ENCODE peak calls at places on chromosomes 3 and 15, in seven cellular contexts. One of them, this sample, is unnamed.

GRCh38 chr15:85582719-85583089 is 202.3 kb downstream of the AKAP13 start:
- DNase-seq in NB4: no peak
- DNase-seq in uterus: peak
- DNase-seq in Peyer's patch: peak
- DNase-seq in tibial nerve: peak
- DNase-seq in spleen: peak
- DNase-seq in ovary: peak
- DNase-seq in this sample: peak

GRCh38 chr3:140842984-140843649 is 98.5 kb upstream of the SLC25A36 start:
- DNase-seq in NB4: peak
- DNase-seq in uterus: no peak
- DNase-seq in Peyer's patch: no peak
- DNase-seq in tibial nerve: no peak
- DNase-seq in spleen: no peak
- DNase-seq in ovary: no peak
- DNase-seq in this sample: no peak

GRCh38 chr3:110533089-110533488 is 538.5 kb upstream of the NECTIN3 start:
- DNase-seq in NB4: no peak
- DNase-seq in uterus: no peak
- DNase-seq in Peyer's patch: no peak
- DNase-seq in tibial nerve: no peak
- DNase-seq in spleen: no peak
- DNase-seq in ovary: no peak
- DNase-seq in this sample: peak

GRCh38 chr3:42031808-42032475 is 59.2 kb upstream of the TRAK1 start:
- DNase-seq in NB4: no peak
- DNase-seq in uterus: peak
- DNase-seq in Peyer's patch: no peak
- DNase-seq in tibial nerve: no peak
- DNase-seq in spleen: no peak
- DNase-seq in ovary: peak
- DNase-seq in this sample: no peak

GRCh38 chr15:64905119-64905831 is 6.4 kb upstream of the ANKDD1A start:
- DNase-seq in NB4: peak
- DNase-seq in uterus: peak
- DNase-seq in Peyer's patch: peak
- DNase-seq in tibial nerve: peak
- DNase-seq in spleen: peak
- DNase-seq in ovary: peak
- DNase-seq in this sample: peak

GRCh38 chr3:99429501-99429900 is 208.9 kb upstream of the COL8A1 start:
- DNase-seq in NB4: no peak
- DNase-seq in uterus: no peak
- DNase-seq in Peyer's patch: no peak
- DNase-seq in tibial nerve: no peak
- DNase-seq in spleen: no peak
- DNase-seq in ovary: no peak
- DNase-seq in this sample: no peak

GRCh38 chr15:31200735-31201151 is 99.2 kb upstream of the TRPM1 start:
- DNase-seq in NB4: peak
- DNase-seq in uterus: no peak
- DNase-seq in Peyer's patch: peak
- DNase-seq in tibial nerve: peak
- DNase-seq in spleen: peak
- DNase-seq in ovary: no peak
- DNase-seq in this sample: peak

GRCh38 chr3:42682301-42683070 is 2.9 kb upstream of the KLHL40 start:
- DNase-seq in NB4: no peak
- DNase-seq in uterus: no peak
- DNase-seq in Peyer's patch: peak
- DNase-seq in tibial nerve: no peak
- DNase-seq in spleen: peak
- DNase-seq in ovary: no peak
- DNase-seq in this sample: no peak

GRCh38 chr3:78255403-78255802 is 1215.5 kb downstream of the ROBO2 start:
- DNase-seq in NB4: no peak
- DNase-seq in uterus: no peak
- DNase-seq in Peyer's patch: no peak
- DNase-seq in tibial nerve: no peak
- DNase-seq in spleen: no peak
- DNase-seq in ovary: no peak
- DNase-seq in this sample: no peak

GRCh38 chr3:108089544-108089943 is 1.3 kb downstream of the CD47 start:
- DNase-seq in NB4: no peak
- DNase-seq in uterus: no peak
- DNase-seq in Peyer's patch: no peak
- DNase-seq in tibial nerve: no peak
- DNase-seq in spleen: no peak
- DNase-seq in ovary: no peak
- DNase-seq in this sample: no peak

GRCh38 chr3:107241217-107241616 is 136.0 kb upstream of the CCDC54 start:
- DNase-seq in NB4: peak
- DNase-seq in uterus: no peak
- DNase-seq in Peyer's patch: no peak
- DNase-seq in tibial nerve: no peak
- DNase-seq in spleen: peak
- DNase-seq in ovary: peak
- DNase-seq in this sample: no peak

GRCh38 chr3:30232142-30232541 is 374.3 kb upstream of the TGFBR2 start:
- DNase-seq in NB4: peak
- DNase-seq in uterus: peak
- DNase-seq in Peyer's patch: no peak
- DNase-seq in tibial nerve: peak
- DNase-seq in spleen: no peak
- DNase-seq in ovary: no peak
- DNase-seq in this sample: no peak

GRCh38 chr3:59065240-59065639 is 15.4 kb upstream of the CFAP20DC start:
- DNase-seq in NB4: no peak
- DNase-seq in uterus: no peak
- DNase-seq in Peyer's patch: no peak
- DNase-seq in tibial nerve: no peak
- DNase-seq in spleen: no peak
- DNase-seq in ovary: no peak
- DNase-seq in this sample: no peak

GRCh38 chr15:71437919-71438318 is 322.6 kb downstream of the THSD4 start:
- DNase-seq in NB4: no peak
- DNase-seq in uterus: no peak
- DNase-seq in Peyer's patch: no peak
- DNase-seq in tibial nerve: no peak
- DNase-seq in spleen: no peak
- DNase-seq in ovary: no peak
- DNase-seq in this sample: no peak

GRCh38 chr3:126553284-126553811 is 5.4 kb downstream of the C3orf22 start:
- DNase-seq in NB4: no peak
- DNase-seq in uterus: peak
- DNase-seq in Peyer's patch: peak
- DNase-seq in tibial nerve: no peak
- DNase-seq in spleen: peak
- DNase-seq in ovary: no peak
- DNase-seq in this sample: peak

GRCh38 chr3:115347737-115348136 is 200.6 kb upstream of the ZBTB20 start:
- DNase-seq in NB4: no peak
- DNase-seq in uterus: no peak
- DNase-seq in Peyer's patch: no peak
- DNase-seq in tibial nerve: no peak
- DNase-seq in spleen: no peak
- DNase-seq in ovary: no peak
- DNase-seq in this sample: no peak

GRCh38 chr15:25733036-25733855 is 129.9 kb downstream of the ATP10A start:
- DNase-seq in NB4: no peak
- DNase-seq in uterus: no peak
- DNase-seq in Peyer's patch: peak
- DNase-seq in tibial nerve: no peak
- DNase-seq in spleen: peak
- DNase-seq in ovary: no peak
- DNase-seq in this sample: no peak

GRCh38 chr3:135140543-135140942 is 345.5 kb downstream of the EPHB1 start:
- DNase-seq in NB4: no peak
- DNase-seq in uterus: no peak
- DNase-seq in Peyer's patch: no peak
- DNase-seq in tibial nerve: no peak
- DNase-seq in spleen: no peak
- DNase-seq in ovary: no peak
- DNase-seq in this sample: no peak

GRCh38 chr3:63724987-63725386 is 72.5 kb downstream of the SNTN start:
- DNase-seq in NB4: no peak
- DNase-seq in uterus: no peak
- DNase-seq in Peyer's patch: no peak
- DNase-seq in tibial nerve: no peak
- DNase-seq in spleen: no peak
- DNase-seq in ovary: no peak
- DNase-seq in this sample: no peak

GRCh38 chr15:73015493-73015892 is 36.8 kb upstream of the NEO1 start:
- DNase-seq in NB4: no peak
- DNase-seq in uterus: no peak
- DNase-seq in Peyer's patch: no peak
- DNase-seq in tibial nerve: no peak
- DNase-seq in spleen: no peak
- DNase-seq in ovary: no peak
- DNase-seq in this sample: no peak

GRCh38 chr15:47959617-47960398 is 161.0 kb upstream of the SLC24A5 start:
- DNase-seq in NB4: peak
- DNase-seq in uterus: no peak
- DNase-seq in Peyer's patch: no peak
- DNase-seq in tibial nerve: no peak
- DNase-seq in spleen: no peak
- DNase-seq in ovary: no peak
- DNase-seq in this sample: no peak

GRCh38 chr3:158794936-158795518 is 6.8 kb upstream of the MFSD1 start:
- DNase-seq in NB4: peak
- DNase-seq in uterus: no peak
- DNase-seq in Peyer's patch: no peak
- DNase-seq in tibial nerve: no peak
- DNase-seq in spleen: no peak
- DNase-seq in ovary: no peak
- DNase-seq in this sample: no peak

GRCh38 chr15:27701956-27702355 is 397.2 kb downstream of the OCA2 start:
- DNase-seq in NB4: no peak
- DNase-seq in uterus: no peak
- DNase-seq in Peyer's patch: no peak
- DNase-seq in tibial nerve: no peak
- DNase-seq in spleen: no peak
- DNase-seq in ovary: no peak
- DNase-seq in this sample: no peak

GRCh38 chr15:98525625-98526024 is 122.7 kb upstream of the IGF1R start:
- DNase-seq in NB4: no peak
- DNase-seq in uterus: no peak
- DNase-seq in Peyer's patch: no peak
- DNase-seq in tibial nerve: no peak
- DNase-seq in spleen: no peak
- DNase-seq in ovary: peak
- DNase-seq in this sample: no peak

GRCh38 chr15:83927704-83928391 is 273.9 kb downstream of the ADAMTSL3 start:
- DNase-seq in NB4: no peak
- DNase-seq in uterus: no peak
- DNase-seq in Peyer's patch: no peak
- DNase-seq in tibial nerve: no peak
- DNase-seq in spleen: no peak
- DNase-seq in ovary: no peak
- DNase-seq in this sample: no peak

GRCh38 chr3:177792363-177793030 is 595.2 kb upstream of the TBL1XR1 start:
- DNase-seq in NB4: no peak
- DNase-seq in uterus: no peak
- DNase-seq in Peyer's patch: no peak
- DNase-seq in tibial nerve: no peak
- DNase-seq in spleen: no peak
- DNase-seq in ovary: no peak
- DNase-seq in this sample: no peak

GRCh38 chr3:146160964-146161724 is at the start of gene PLOD2:
- DNase-seq in NB4: no peak
- DNase-seq in uterus: peak
- DNase-seq in Peyer's patch: peak
- DNase-seq in tibial nerve: peak
- DNase-seq in spleen: peak
- DNase-seq in ovary: peak
- DNase-seq in this sample: peak
- TF ChIP-seq POLR2A in NB4: no peak
- TF ChIP-seq POLR2A in uterus: peak
- TF ChIP-seq POLR2A in Peyer's patch: peak
- TF ChIP-seq POLR2A in tibial nerve: peak
- TF ChIP-seq POLR2A in spleen: no peak
- TF ChIP-seq POLR2A in ovary: peak
- TF ChIP-seq POLR2A in this sample: peak

GRCh38 chr15:101489236-101489632 is 273 bp downstream of the PCSK6 start:
- DNase-seq in NB4: peak
- DNase-seq in uterus: no peak
- DNase-seq in Peyer's patch: peak
- DNase-seq in tibial nerve: no peak
- DNase-seq in spleen: peak
- DNase-seq in ovary: no peak
- DNase-seq in this sample: peak
- H3K4me3 ChIP-seq in NB4: no peak
- H3K4me3 ChIP-seq in uterus: no peak
- H3K4me3 ChIP-seq in Peyer's patch: peak
- H3K4me3 ChIP-seq in tibial nerve: peak
- H3K4me3 ChIP-seq in spleen: peak
- H3K4me3 ChIP-seq in ovary: peak
- H3K4me3 ChIP-seq in this sample: peak

GRCh38 chr15:39582286-39582976 is 1.6 kb downstream of the THBS1 start:
- DNase-seq in NB4: no peak
- DNase-seq in uterus: peak
- DNase-seq in Peyer's patch: no peak
- DNase-seq in tibial nerve: no peak
- DNase-seq in spleen: no peak
- DNase-seq in ovary: peak
- DNase-seq in this sample: peak

GRCh38 chr15:39580117-39580629 is 706 bp upstream of the THBS1 start:
- DNase-seq in NB4: peak
- DNase-seq in uterus: peak
- DNase-seq in Peyer's patch: peak
- DNase-seq in tibial nerve: peak
- DNase-seq in spleen: peak
- DNase-seq in ovary: peak
- DNase-seq in this sample: peak

GRCh38 chr15:39582977-39583585 is 2.2 kb downstream of the THBS1 start:
- DNase-seq in NB4: no peak
- DNase-seq in uterus: no peak
- DNase-seq in Peyer's patch: no peak
- DNase-seq in tibial nerve: no peak
- DNase-seq in spleen: no peak
- DNase-seq in ovary: no peak
- DNase-seq in this sample: no peak

GRCh38 chr15:39580630-39581500 is at the start of gene THBS1:
- DNase-seq in NB4: peak
- DNase-seq in uterus: peak
- DNase-seq in Peyer's patch: peak
- DNase-seq in tibial nerve: peak
- DNase-seq in spleen: peak
- DNase-seq in ovary: peak
- DNase-seq in this sample: peak

GRCh38 chr15:39581501-39582285 is 814 bp downstream of the THBS1 start:
- DNase-seq in NB4: peak
- DNase-seq in uterus: peak
- DNase-seq in Peyer's patch: peak
- DNase-seq in tibial nerve: peak
- DNase-seq in spleen: peak
- DNase-seq in ovary: peak
- DNase-seq in this sample: peak
- TF ChIP-seq POLR2A in NB4: no peak
- TF ChIP-seq POLR2A in uterus: no peak
- TF ChIP-seq POLR2A in Peyer's patch: peak
- TF ChIP-seq POLR2A in tibial nerve: no peak
- TF ChIP-seq POLR2A in spleen: peak
- TF ChIP-seq POLR2A in ovary: no peak
- TF ChIP-seq POLR2A in this sample: no peak

GRCh38 chr3:172591876-172592771 is 68.9 kb upstream of the TNFSF10 start:
- DNase-seq in NB4: peak
- DNase-seq in uterus: no peak
- DNase-seq in Peyer's patch: peak
- DNase-seq in tibial nerve: no peak
- DNase-seq in spleen: no peak
- DNase-seq in ovary: no peak
- DNase-seq in this sample: no peak
- H3K4me3 ChIP-seq in NB4: peak
- H3K4me3 ChIP-seq in uterus: no peak
- H3K4me3 ChIP-seq in Peyer's patch: peak
- H3K4me3 ChIP-seq in tibial nerve: no peak
- H3K4me3 ChIP-seq in spleen: no peak
- H3K4me3 ChIP-seq in ovary: no peak
- H3K4me3 ChIP-seq in this sample: no peak